ENCODE peak calls at places on chromosomes 13 and 19, in seven cellular contexts. One of them, this sample, is unnamed.

GRCh38 chr13:26476744-26477129 is 80.7 kb upstream of the WASF3 start:
- DNase-seq in uterus: no peak
- DNase-seq in pancreas: no peak
- DNase-seq in astrocyte of the spinal cord: no peak
- DNase-seq in cardiac fibroblast: no peak
- DNase-seq in thoracic aorta: no peak
- DNase-seq in BJ: no peak
- DNase-seq in this sample: no peak

GRCh38 chr19:49954933-49955332 is 6.0 kb downstream of the SIGLEC11 start:
- DNase-seq in BJ: no peak
- DNase-seq in uterus: no peak
- DNase-seq in astrocyte of the spinal cord: no peak
- DNase-seq in thoracic aorta: no peak
- DNase-seq in cardiac fibroblast: no peak
- DNase-seq in pancreas: peak; percentile 78
- DNase-seq in this sample: no peak

GRCh38 chr13:40762849-40763248 is 8.1 kb downstream of the MRPS31 start:
- DNase-seq in pancreas: no peak
- DNase-seq in uterus: no peak
- DNase-seq in cardiac fibroblast: no peak
- DNase-seq in astrocyte of the spinal cord: no peak
- DNase-seq in thoracic aorta: no peak
- DNase-seq in BJ: no peak
- DNase-seq in this sample: peak; percentile 77

GRCh38 chr13:23430664-23431063 is 2.8 kb downstream of the SACS start:
- DNase-seq in astrocyte of the spinal cord: no peak
- DNase-seq in thoracic aorta: no peak
- DNase-seq in pancreas: no peak
- DNase-seq in uterus: no peak
- DNase-seq in BJ: no peak
- DNase-seq in cardiac fibroblast: no peak
- DNase-seq in this sample: no peak

GRCh38 chr13:27296496-27296895 is 25.9 kb downstream of the RASL11A start:
- DNase-seq in cardiac fibroblast: no peak
- DNase-seq in uterus: no peak
- DNase-seq in BJ: no peak
- DNase-seq in pancreas: no peak
- DNase-seq in astrocyte of the spinal cord: peak; percentile 35
- DNase-seq in thoracic aorta: no peak
- DNase-seq in this sample: no peak

GRCh38 chr13:47588676-47589075 is 412.4 kb downstream of the SUCLA2 start:
- DNase-seq in uterus: no peak
- DNase-seq in astrocyte of the spinal cord: no peak
- DNase-seq in BJ: no peak
- DNase-seq in cardiac fibroblast: no peak
- DNase-seq in thoracic aorta: no peak
- DNase-seq in pancreas: no peak
- DNase-seq in this sample: no peak

GRCh38 chr19:46970815-46971214 is 48.8 kb upstream of the NPAS1 start:
- DNase-seq in pancreas: no peak
- DNase-seq in BJ: peak; percentile 94
- DNase-seq in uterus: no peak
- DNase-seq in cardiac fibroblast: peak; percentile 44
- DNase-seq in thoracic aorta: no peak
- DNase-seq in astrocyte of the spinal cord: peak; percentile 42
- DNase-seq in this sample: peak; percentile 87

GRCh38 chr13:76822691-76823267 is 63.4 kb downstream of the KCTD12 start:
- DNase-seq in astrocyte of the spinal cord: no peak
- DNase-seq in thoracic aorta: no peak
- DNase-seq in pancreas: no peak
- DNase-seq in uterus: no peak
- DNase-seq in cardiac fibroblast: peak; percentile 78
- DNase-seq in BJ: no peak
- DNase-seq in this sample: peak; percentile 69

GRCh38 chr13:20192470-20193141 is at the start of gene GJB2:
- DNase-seq in thoracic aorta: no peak
- DNase-seq in astrocyte of the spinal cord: no peak
- DNase-seq in BJ: no peak
- DNase-seq in pancreas: peak; percentile 25
- DNase-seq in uterus: no peak
- DNase-seq in cardiac fibroblast: no peak
- DNase-seq in this sample: peak; percentile 18

GRCh38 chr13:24341439-24341838 is 32.1 kb downstream of the C1QTNF9 start:
- DNase-seq in uterus: no peak
- DNase-seq in cardiac fibroblast: peak; percentile 4
- DNase-seq in pancreas: no peak
- DNase-seq in astrocyte of the spinal cord: peak; percentile 2
- DNase-seq in BJ: no peak
- DNase-seq in thoracic aorta: no peak
- DNase-seq in this sample: peak; percentile 48

GRCh38 chr13:90868321-90868920 is 479.1 kb upstream of the MIR17HG start:
- DNase-seq in pancreas: no peak
- DNase-seq in cardiac fibroblast: peak; percentile 45
- DNase-seq in BJ: no peak
- DNase-seq in thoracic aorta: no peak
- DNase-seq in astrocyte of the spinal cord: peak; percentile 39
- DNase-seq in uterus: no peak
- DNase-seq in this sample: peak; percentile 39

GRCh38 chr19:10230904-10231623 is at the start of gene S1PR2:
- DNase-seq in BJ: no peak
- DNase-seq in cardiac fibroblast: peak; percentile 91
- DNase-seq in pancreas: peak; percentile 70
- DNase-seq in astrocyte of the spinal cord: peak; percentile 55
- DNase-seq in uterus: peak; percentile 88
- DNase-seq in thoracic aorta: no peak
- DNase-seq in this sample: peak; percentile 67

GRCh38 chr13:40664100-40665060 is 2.1 kb downstream of the FOXO1 start:
- DNase-seq in pancreas: peak; percentile 83
- DNase-seq in thoracic aorta: peak; percentile 36
- DNase-seq in uterus: peak; percentile 65
- DNase-seq in BJ: no peak
- DNase-seq in astrocyte of the spinal cord: peak; percentile 42
- DNase-seq in cardiac fibroblast: peak; percentile 63
- DNase-seq in this sample: no peak

GRCh38 chr19:10961763-10962536 is 1.1 kb downstream of the SMARCA4 start:
- DNase-seq in pancreas: no peak
- DNase-seq in uterus: no peak
- DNase-seq in astrocyte of the spinal cord: peak; percentile 23
- DNase-seq in cardiac fibroblast: no peak
- DNase-seq in BJ: no peak
- DNase-seq in thoracic aorta: no peak
- DNase-seq in this sample: no peak

GRCh38 chr13:75410207-75410606 is 71.8 kb downstream of the TBC1D4 start:
- DNase-seq in cardiac fibroblast: no peak
- DNase-seq in uterus: no peak
- DNase-seq in BJ: no peak
- DNase-seq in pancreas: no peak
- DNase-seq in astrocyte of the spinal cord: no peak
- DNase-seq in thoracic aorta: no peak
- DNase-seq in this sample: no peak

GRCh38 chr13:40508767-40509342 is 157.6 kb downstream of the FOXO1 start:
- DNase-seq in thoracic aorta: no peak
- DNase-seq in uterus: no peak
- DNase-seq in pancreas: no peak
- DNase-seq in BJ: no peak
- DNase-seq in astrocyte of the spinal cord: no peak
- DNase-seq in cardiac fibroblast: no peak
- DNase-seq in this sample: no peak

GRCh38 chr13:94702181-94703041 is 9.9 kb downstream of the SOX21 start:
- DNase-seq in thoracic aorta: no peak
- DNase-seq in astrocyte of the spinal cord: no peak
- DNase-seq in BJ: no peak
- DNase-seq in cardiac fibroblast: no peak
- DNase-seq in pancreas: no peak
- DNase-seq in uterus: no peak
- DNase-seq in this sample: no peak

GRCh38 chr13:47945738-47946137 is 55.3 kb downstream of the SUCLA2 start:
- DNase-seq in uterus: no peak
- DNase-seq in cardiac fibroblast: peak; percentile 67
- DNase-seq in BJ: no peak
- DNase-seq in pancreas: no peak
- DNase-seq in thoracic aorta: no peak
- DNase-seq in astrocyte of the spinal cord: peak; percentile 35
- DNase-seq in this sample: peak; percentile 57

GRCh38 chr13:75636339-75637095 is 387 bp downstream of the LMO7 start:
- DNase-seq in astrocyte of the spinal cord: peak; percentile 72
- DNase-seq in uterus: peak; percentile 50
- DNase-seq in thoracic aorta: no peak
- DNase-seq in BJ: no peak
- DNase-seq in pancreas: peak; percentile 15
- DNase-seq in cardiac fibroblast: peak; percentile 29
- DNase-seq in this sample: no peak

GRCh38 chr19:17314007-17314589 is 4.7 kb downstream of the DDA1 start:
- DNase-seq in astrocyte of the spinal cord: no peak
- DNase-seq in pancreas: no peak
- DNase-seq in cardiac fibroblast: no peak
- DNase-seq in thoracic aorta: no peak
- DNase-seq in uterus: no peak
- DNase-seq in BJ: no peak
- DNase-seq in this sample: no peak

GRCh38 chr19:56108447-56109195 is 12.5 kb downstream of the ZNF787 start:
- DNase-seq in astrocyte of the spinal cord: no peak
- DNase-seq in BJ: no peak
- DNase-seq in pancreas: peak; percentile 63
- DNase-seq in cardiac fibroblast: peak; percentile 89
- DNase-seq in thoracic aorta: no peak
- DNase-seq in uterus: peak; percentile 72
- DNase-seq in this sample: no peak
- H3K4me3 ChIP-seq in astrocyte of the spinal cord: no peak overlapping the region
- H3K4me3 ChIP-seq in BJ: no peak overlapping the region
- H3K4me3 ChIP-seq in pancreas: no peak overlapping the region
- H3K4me3 ChIP-seq in cardiac fibroblast: no peak overlapping the region
- H3K4me3 ChIP-seq in thoracic aorta: peak overlapping the region; percentile 61
- H3K4me3 ChIP-seq in uterus: peak overlapping the region; percentile 11
- H3K4me3 ChIP-seq in this sample: no peak overlapping the region

GRCh38 chr19:18469245-18470107 is 31.5 kb upstream of the ISYNA1 start:
- DNase-seq in cardiac fibroblast: peak; percentile 81
- DNase-seq in astrocyte of the spinal cord: peak; percentile 63
- DNase-seq in pancreas: no peak
- DNase-seq in thoracic aorta: no peak
- DNase-seq in uterus: peak; percentile 67
- DNase-seq in BJ: no peak
- DNase-seq in this sample: peak; percentile 75
- TF ChIP-seq CTCF in cardiac fibroblast: peak; percentile 84
- TF ChIP-seq CTCF in astrocyte of the spinal cord: peak; percentile 90
- TF ChIP-seq CTCF in pancreas: peak; percentile 76
- TF ChIP-seq CTCF in thoracic aorta: peak; percentile 74
- TF ChIP-seq CTCF in uterus: peak; percentile 53
- TF ChIP-seq CTCF in BJ: peak; percentile 85
- TF ChIP-seq CTCF in this sample: peak; percentile 81

GRCh38 chr19:703329-703650 is 5.4 kb upstream of the PALM start:
- DNase-seq in thoracic aorta: no peak
- DNase-seq in BJ: no peak
- DNase-seq in cardiac fibroblast: no peak
- DNase-seq in uterus: no peak
- DNase-seq in astrocyte of the spinal cord: no peak
- DNase-seq in pancreas: no peak
- DNase-seq in this sample: no peak
- H3K4me3 ChIP-seq in thoracic aorta: peak overlapping the region; percentile 13
- H3K4me3 ChIP-seq in BJ: no peak overlapping the region
- H3K4me3 ChIP-seq in cardiac fibroblast: no peak overlapping the region
- H3K4me3 ChIP-seq in uterus: no peak overlapping the region
- H3K4me3 ChIP-seq in astrocyte of the spinal cord: no peak overlapping the region
- H3K4me3 ChIP-seq in pancreas: no peak overlapping the region
- H3K4me3 ChIP-seq in this sample: no peak overlapping the region

DNA sequence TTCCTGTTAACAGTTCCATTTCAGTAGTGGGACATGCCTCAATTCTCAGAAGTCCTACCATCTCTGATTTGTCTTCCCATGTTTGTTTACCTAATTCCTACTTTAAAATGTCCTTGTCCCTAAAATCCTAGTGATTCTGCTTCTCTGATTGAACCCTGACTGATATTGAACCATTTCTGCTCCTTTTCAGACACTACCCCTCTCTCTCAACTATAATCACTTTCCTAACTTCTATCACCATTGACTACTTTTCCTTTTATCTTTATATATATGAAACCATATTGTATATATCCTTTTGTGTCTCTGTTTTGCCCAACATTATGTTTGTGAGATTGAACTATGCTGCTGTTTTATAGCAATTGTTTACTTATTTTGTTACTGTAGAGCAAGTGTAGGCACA is 15.6 kb upstream of the ZNF227 start:
- DNase-seq in astrocyte of the spinal cord: no peak
- DNase-seq in uterus: no peak
- DNase-seq in BJ: no peak
- DNase-seq in thoracic aorta: no peak
- DNase-seq in cardiac fibroblast: no peak
- DNase-seq in pancreas: no peak
- DNase-seq in this sample: no peak
- TF ChIP-seq CTCF in astrocyte of the spinal cord: no peak
- TF ChIP-seq CTCF in uterus: no peak
- TF ChIP-seq CTCF in BJ: no peak
- TF ChIP-seq CTCF in thoracic aorta: no peak
- TF ChIP-seq CTCF in cardiac fibroblast: no peak
- TF ChIP-seq CTCF in pancreas: no peak
- TF ChIP-seq CTCF in this sample: no peak

GRCh38 chr19:6529351-6529750 is 1.5 kb upstream of the TNFSF9 start:
- DNase-seq in thoracic aorta: no peak
- DNase-seq in BJ: no peak
- DNase-seq in pancreas: no peak
- DNase-seq in astrocyte of the spinal cord: no peak
- DNase-seq in cardiac fibroblast: no peak
- DNase-seq in uterus: no peak
- DNase-seq in this sample: no peak
- H3K4me3 ChIP-seq in thoracic aorta: no peak overlapping the region
- H3K4me3 ChIP-seq in BJ: no peak overlapping the region
- H3K4me3 ChIP-seq in pancreas: no peak overlapping the region
- H3K4me3 ChIP-seq in astrocyte of the spinal cord: no peak overlapping the region
- H3K4me3 ChIP-seq in cardiac fibroblast: no peak overlapping the region
- H3K4me3 ChIP-seq in uterus: no peak overlapping the region
- H3K4me3 ChIP-seq in this sample: no peak overlapping the region

GRCh38 chr19:19131989-19132388 is 6.3 kb downstream of the TMEM161A start:
- DNase-seq in pancreas: no peak
- DNase-seq in cardiac fibroblast: no peak
- DNase-seq in BJ: no peak
- DNase-seq in uterus: no peak
- DNase-seq in astrocyte of the spinal cord: no peak
- DNase-seq in thoracic aorta: no peak
- DNase-seq in this sample: no peak

GRCh38 chr19:19132912-19133311 is 5.4 kb downstream of the TMEM161A start:
- DNase-seq in uterus: no peak
- DNase-seq in thoracic aorta: no peak
- DNase-seq in astrocyte of the spinal cord: no peak
- DNase-seq in cardiac fibroblast: no peak
- DNase-seq in pancreas: no peak
- DNase-seq in BJ: no peak
- DNase-seq in this sample: no peak

GRCh38 chr19:19133985-19134384 is 4.3 kb downstream of the TMEM161A start:
- DNase-seq in cardiac fibroblast: no peak
- DNase-seq in pancreas: no peak
- DNase-seq in BJ: no peak
- DNase-seq in uterus: no peak
- DNase-seq in thoracic aorta: no peak
- DNase-seq in astrocyte of the spinal cord: no peak
- DNase-seq in this sample: no peak

GRCh38 chr19:19137556-19138109 is 645 bp downstream of the TMEM161A start:
- DNase-seq in astrocyte of the spinal cord: no peak
- DNase-seq in uterus: peak; percentile 26
- DNase-seq in cardiac fibroblast: peak; percentile 15
- DNase-seq in BJ: no peak
- DNase-seq in thoracic aorta: no peak
- DNase-seq in pancreas: peak; percentile 47
- DNase-seq in this sample: peak; percentile 7

GRCh38 chr19:19134687-19135158 is 3.6 kb downstream of the TMEM161A start:
- DNase-seq in cardiac fibroblast: no peak
- DNase-seq in BJ: no peak
- DNase-seq in pancreas: peak; percentile 67
- DNase-seq in thoracic aorta: no peak
- DNase-seq in astrocyte of the spinal cord: no peak
- DNase-seq in uterus: no peak
- DNase-seq in this sample: no peak
- TF ChIP-seq CTCF in cardiac fibroblast: no peak
- TF ChIP-seq CTCF in BJ: no peak
- TF ChIP-seq CTCF in pancreas: no peak
- TF ChIP-seq CTCF in thoracic aorta: no peak
- TF ChIP-seq CTCF in astrocyte of the spinal cord: no peak
- TF ChIP-seq CTCF in uterus: no peak
- TF ChIP-seq CTCF in this sample: no peak

This sample was measured in fibroblast of mammary gland.